ENCODE peak calls at places on chromosome 16, in ten cellular contexts. One of them, this sample, is unnamed.

GRCh38 chr16:46812781-46813555 is 18.0 kb downstream of the C16orf87 start:
- DNase-seq in M059J: peak; percentile 15
- DNase-seq in IMR-90: no peak
- DNase-seq in HT1080: peak; percentile 13
- DNase-seq in ecto neural progenitor cell: no peak
- DNase-seq in CD8-positive, alpha-beta memory T cell: no peak
- DNase-seq in stimulated activated CD4-positive, alpha-beta T cell treated with anti-CD3 and anti-CD28 coated beads, Interleukin-15, amount 100 ng/mL, for 48 hours: no peak
- DNase-seq in CD4-positive, alpha-beta T cell: no peak
- DNase-seq in hepatic stellate cell: no peak
- DNase-seq in caudate nucleus: no peak
- DNase-seq in this sample: no peak

GRCh38 chr16:84421081-84421937 is 53.0 kb downstream of the ATP2C2 start:
- DNase-seq in M059J: no peak
- DNase-seq in IMR-90: no peak
- DNase-seq in HT1080: no peak
- DNase-seq in ecto neural progenitor cell: no peak
- DNase-seq in CD8-positive, alpha-beta memory T cell: no peak
- DNase-seq in stimulated activated CD4-positive, alpha-beta T cell treated with anti-CD3 and anti-CD28 coated beads, Interleukin-15, amount 100 ng/mL, for 48 hours: no peak
- DNase-seq in CD4-positive, alpha-beta T cell: no peak
- DNase-seq in hepatic stellate cell: no peak
- DNase-seq in caudate nucleus: no peak
- DNase-seq in this sample: no peak

GRCh38 chr16:72961115-72961832 is 86.7 kb downstream of the ZFHX3 start:
- DNase-seq in M059J: no peak
- DNase-seq in IMR-90: peak; percentile 30
- DNase-seq in HT1080: no peak
- DNase-seq in ecto neural progenitor cell: no peak
- DNase-seq in CD8-positive, alpha-beta memory T cell: no peak
- DNase-seq in stimulated activated CD4-positive, alpha-beta T cell treated with anti-CD3 and anti-CD28 coated beads, Interleukin-15, amount 100 ng/mL, for 48 hours: no peak
- DNase-seq in CD4-positive, alpha-beta T cell: no peak
- DNase-seq in hepatic stellate cell: peak; percentile 53
- DNase-seq in caudate nucleus: no peak
- DNase-seq in this sample: peak; percentile 31

GRCh38 chr16:13012591-13012990 is 111.2 kb downstream of the SHISA9 start:
- DNase-seq in M059J: no peak
- DNase-seq in IMR-90: no peak
- DNase-seq in HT1080: no peak
- DNase-seq in ecto neural progenitor cell: no peak
- DNase-seq in CD8-positive, alpha-beta memory T cell: no peak
- DNase-seq in stimulated activated CD4-positive, alpha-beta T cell treated with anti-CD3 and anti-CD28 coated beads, Interleukin-15, amount 100 ng/mL, for 48 hours: no peak
- DNase-seq in CD4-positive, alpha-beta T cell: no peak
- DNase-seq in hepatic stellate cell: no peak
- DNase-seq in caudate nucleus: no peak
- DNase-seq in this sample: no peak

GRCh38 chr16:27729516-27730304 is 179.8 kb downstream of the KATNIP start:
- DNase-seq in M059J: peak; percentile 43
- DNase-seq in IMR-90: peak; percentile 55
- DNase-seq in HT1080: no peak
- DNase-seq in ecto neural progenitor cell: no peak
- DNase-seq in CD8-positive, alpha-beta memory T cell: no peak
- DNase-seq in stimulated activated CD4-positive, alpha-beta T cell treated with anti-CD3 and anti-CD28 coated beads, Interleukin-15, amount 100 ng/mL, for 48 hours: no peak
- DNase-seq in CD4-positive, alpha-beta T cell: no peak
- DNase-seq in hepatic stellate cell: no peak
- DNase-seq in caudate nucleus: peak; percentile 55
- DNase-seq in this sample: no peak

GRCh38 chr16:78570409-78571141 is 471.1 kb downstream of the WWOX start:
- DNase-seq in M059J: no peak
- DNase-seq in IMR-90: no peak
- DNase-seq in HT1080: no peak
- DNase-seq in ecto neural progenitor cell: no peak
- DNase-seq in CD8-positive, alpha-beta memory T cell: no peak
- DNase-seq in stimulated activated CD4-positive, alpha-beta T cell treated with anti-CD3 and anti-CD28 coated beads, Interleukin-15, amount 100 ng/mL, for 48 hours: no peak
- DNase-seq in CD4-positive, alpha-beta T cell: no peak
- DNase-seq in hepatic stellate cell: no peak
- DNase-seq in caudate nucleus: no peak
- DNase-seq in this sample: no peak

GRCh38 chr16:14491831-14492529 is 138.1 kb downstream of the PARN start:
- DNase-seq in M059J: no peak
- DNase-seq in IMR-90: no peak
- DNase-seq in HT1080: no peak
- DNase-seq in ecto neural progenitor cell: no peak
- DNase-seq in CD8-positive, alpha-beta memory T cell: no peak
- DNase-seq in stimulated activated CD4-positive, alpha-beta T cell treated with anti-CD3 and anti-CD28 coated beads, Interleukin-15, amount 100 ng/mL, for 48 hours: no peak
- DNase-seq in CD4-positive, alpha-beta T cell: no peak
- DNase-seq in hepatic stellate cell: no peak
- DNase-seq in caudate nucleus: no peak
- DNase-seq in this sample: no peak

GRCh38 chr16:55499951-55500350 is 8.9 kb upstream of the LPCAT2 start:
- DNase-seq in M059J: peak; percentile 99
- DNase-seq in IMR-90: peak; percentile 99
- DNase-seq in HT1080: peak; percentile 96
- DNase-seq in ecto neural progenitor cell: peak; percentile 58
- DNase-seq in CD8-positive, alpha-beta memory T cell: no peak
- DNase-seq in stimulated activated CD4-positive, alpha-beta T cell treated with anti-CD3 and anti-CD28 coated beads, Interleukin-15, amount 100 ng/mL, for 48 hours: peak; percentile 13
- DNase-seq in CD4-positive, alpha-beta T cell: no peak
- DNase-seq in hepatic stellate cell: peak; percentile 94
- DNase-seq in caudate nucleus: no peak
- DNase-seq in this sample: no peak

GRCh38 chr16:30407794-30408534 is 558 bp downstream of the ZNF771 start:
- DNase-seq in M059J: no peak
- DNase-seq in IMR-90: no peak
- DNase-seq in HT1080: no peak
- DNase-seq in ecto neural progenitor cell: no peak
- DNase-seq in CD8-positive, alpha-beta memory T cell: no peak
- DNase-seq in stimulated activated CD4-positive, alpha-beta T cell treated with anti-CD3 and anti-CD28 coated beads, Interleukin-15, amount 100 ng/mL, for 48 hours: no peak
- DNase-seq in CD4-positive, alpha-beta T cell: no peak
- DNase-seq in hepatic stellate cell: no peak
- DNase-seq in caudate nucleus: no peak
- DNase-seq in this sample: no peak

GRCh38 chr16:53061701-53062159 is 6.9 kb downstream of the CHD9 start:
- DNase-seq in M059J: no peak
- DNase-seq in IMR-90: no peak
- DNase-seq in HT1080: no peak
- DNase-seq in ecto neural progenitor cell: no peak
- DNase-seq in CD8-positive, alpha-beta memory T cell: no peak
- DNase-seq in stimulated activated CD4-positive, alpha-beta T cell treated with anti-CD3 and anti-CD28 coated beads, Interleukin-15, amount 100 ng/mL, for 48 hours: peak; percentile 21
- DNase-seq in CD4-positive, alpha-beta T cell: no peak
- DNase-seq in hepatic stellate cell: no peak
- DNase-seq in caudate nucleus: no peak
- DNase-seq in this sample: no peak

GRCh38 chr16:85464342-85465305 is 148.5 kb upstream of the GSE1 start:
- DNase-seq in M059J: no peak
- DNase-seq in IMR-90: no peak
- DNase-seq in HT1080: no peak
- DNase-seq in ecto neural progenitor cell: no peak
- DNase-seq in CD8-positive, alpha-beta memory T cell: no peak
- DNase-seq in stimulated activated CD4-positive, alpha-beta T cell treated with anti-CD3 and anti-CD28 coated beads, Interleukin-15, amount 100 ng/mL, for 48 hours: no peak
- DNase-seq in CD4-positive, alpha-beta T cell: no peak
- DNase-seq in hepatic stellate cell: no peak
- DNase-seq in caudate nucleus: no peak
- DNase-seq in this sample: no peak

GRCh38 chr16:73053379-73054130 is 5.6 kb upstream of the ZFHX3 start:
- DNase-seq in M059J: peak; percentile 87
- DNase-seq in IMR-90: peak; percentile 75
- DNase-seq in HT1080: peak; percentile 89
- DNase-seq in ecto neural progenitor cell: no peak
- DNase-seq in CD8-positive, alpha-beta memory T cell: no peak
- DNase-seq in stimulated activated CD4-positive, alpha-beta T cell treated with anti-CD3 and anti-CD28 coated beads, Interleukin-15, amount 100 ng/mL, for 48 hours: no peak
- DNase-seq in CD4-positive, alpha-beta T cell: no peak
- DNase-seq in hepatic stellate cell: no peak
- DNase-seq in caudate nucleus: no peak
- DNase-seq in this sample: peak; percentile 71

GRCh38 chr16:84754353-84754856 is 54.6 kb downstream of the USP10 start:
- DNase-seq in M059J: peak; percentile 83
- DNase-seq in IMR-90: peak; percentile 93
- DNase-seq in HT1080: peak; percentile 82
- DNase-seq in ecto neural progenitor cell: peak; percentile 73
- DNase-seq in CD8-positive, alpha-beta memory T cell: peak; percentile 78
- DNase-seq in stimulated activated CD4-positive, alpha-beta T cell treated with anti-CD3 and anti-CD28 coated beads, Interleukin-15, amount 100 ng/mL, for 48 hours: peak; percentile 30
- DNase-seq in CD4-positive, alpha-beta T cell: peak; percentile 54
- DNase-seq in hepatic stellate cell: peak; percentile 70
- DNase-seq in caudate nucleus: no peak
- DNase-seq in this sample: peak; percentile 76

GRCh38 chr16:22671301-22672076 is 142.5 kb upstream of the HS3ST2 start:
- DNase-seq in M059J: no peak
- DNase-seq in IMR-90: peak; percentile 18
- DNase-seq in HT1080: peak; percentile 27
- DNase-seq in ecto neural progenitor cell: peak; percentile 39
- DNase-seq in CD8-positive, alpha-beta memory T cell: no peak
- DNase-seq in stimulated activated CD4-positive, alpha-beta T cell treated with anti-CD3 and anti-CD28 coated beads, Interleukin-15, amount 100 ng/mL, for 48 hours: no peak
- DNase-seq in CD4-positive, alpha-beta T cell: no peak
- DNase-seq in hepatic stellate cell: no peak
- DNase-seq in caudate nucleus: no peak
- DNase-seq in this sample: no peak